ENCODE peak calls at places on chromosome 20, in four cellular contexts. N, W, F and O are unnamed samples.

GRCh38 chr20:62829231-62830230 is 12.7 kb downstream of the COL9A3 start:
- DNase-seq in N (no peak), W (no peak), F (no peak), O (no peak)

GRCh38 chr20:64035066-64035932 is 683 bp upstream of the C20orf204 start:
- DNase-seq in N (no peak), W (no peak), F (no peak), O (no peak)

GRCh38 chr20:44026932-44027685 is 112.5 kb downstream of the TOX2 start:
- DNase-seq in N (no peak), W (no peak), F (no peak), O (no peak)

GRCh38 chr20:19416627-19417026 is 204.2 kb downstream of the SLC24A3 start:
- DNase-seq in N (no peak), W (no peak), F (no peak), O (no peak)

GRCh38 chr20:4216142-4216735 is 200.9 kb upstream of the RNF24 start:
- DNase-seq in N (no peak), W (no peak), F (no peak), O (peak; percentile 37)

GRCh38 chr20:12395404-12396159 is 477.9 kb downstream of the BTBD3 start:
- DNase-seq in N (no peak), W (no peak), F (no peak), O (no peak)

GRCh38 chr20:4699957-4700356 is 21.8 kb upstream of the PRND start:
- DNase-seq in N (no peak), W (no peak), F (no peak), O (no peak)

GRCh38 chr20:33653900-33654596 is 8.1 kb upstream of the C20orf144 start:
- DNase-seq in N (no peak), W (peak; percentile 47), F (no peak), O (no peak)

GRCh38 chr20:56826306-56826970 is 197.3 kb downstream of the TFAP2C start:
- DNase-seq in N (no peak), W (no peak), F (no peak), O (peak; percentile 50)

GRCh38 chr20:62736407-62737071 is 27.9 kb downstream of the NTSR1 start:
- DNase-seq in N (no peak), W (no peak), F (no peak), O (no peak)

GRCh38 chr20:31670371-31671228 is 32.9 kb downstream of the COX4I2 start:
- DNase-seq in N (no peak), W (no peak), F (no peak), O (peak; percentile 79)

GRCh38 chr20:17661121-17661744 is 20.8 kb downstream of the RRBP1 start:
- DNase-seq in N (no peak), W (no peak), F (no peak), O (no peak)

GRCh38 chr20:58765795-58766194 is 73.2 kb downstream of the NPEPL1 start:
- DNase-seq in N (no peak), W (no peak), F (no peak), O (no peak)

GRCh38 chr20:11248691-11249178 is 574.9 kb upstream of the JAG1 start:
- DNase-seq in N (no peak), W (peak; percentile 15), F (no peak), O (no peak)

GRCh38 chr20:49187330-49188100 is 619 bp downstream of the STAU1 start:
- DNase-seq in N (no peak), W (no peak), F (no peak), O (peak; percentile 55)

GRCh38 chr20:38685853-38686473 is 38.3 kb upstream of the SLC32A1 start:
- DNase-seq in N (peak; percentile 34), W (peak; percentile 72), F (peak; percentile 49), O (peak; percentile 64)

GRCh38 chr20:54433653-54434052 is 41.7 kb upstream of the DOK5 start:
- DNase-seq in N (no peak), W (no peak), F (no peak), O (no peak)

GRCh38 chr20:58173091-58173490 is 55.4 kb downstream of the ANKRD60 start:
- DNase-seq in N (no peak), W (no peak), F (no peak), O (no peak)

GRCh38 chr20:2293971-2294370 is 1.8 kb upstream of the TGM3 start:
- DNase-seq in N (no peak), W (no peak), F (no peak), O (no peak)

GRCh38 chr20:32301719-32302506 is 24.5 kb downstream of the KIF3B start:
- DNase-seq in N (no peak), W (no peak), F (no peak), O (no peak)

GRCh38 chr20:20076297-20077065 is 24.1 kb downstream of the CFAP61 start:
- DNase-seq in N (no peak), W (no peak), F (peak; percentile 70), O (peak; percentile 54)

GRCh38 chr20:54856202-54856601 is 380.8 kb downstream of the DOK5 start:
- DNase-seq in N (no peak), W (no peak), F (no peak), O (no peak)

GRCh38 chr20:56839791-56840190 is 210.7 kb downstream of the TFAP2C start:
- DNase-seq in N (no peak), W (no peak), F (no peak), O (no peak)

GRCh38 chr20:64038579-64039292 is 2.8 kb downstream of the C20orf204 start:
- DNase-seq in N (peak; percentile 85), W (peak; percentile 49), F (peak; percentile 65), O (peak; percentile 89)

GRCh38 chr20:54043044-54043967 is 27.1 kb downstream of the BCAS1 start:
- DNase-seq in N (no peak), W (no peak), F (no peak), O (no peak)

GRCh38 chr20:57753332-57754164 is 43.7 kb upstream of the PMEPA1 start:
- DNase-seq in N (no peak), W (no peak), F (no peak), O (no peak)

GRCh38 chr20:5987383-5987782 is 36.9 kb downstream of the MCM8 start:
- DNase-seq in N (no peak), W (no peak), F (no peak), O (no peak)

GRCh38 chr20:967796-968742 is 34.0 kb downstream of the RSPO4 start:
- DNase-seq in N (no peak), W (peak; percentile 13), F (peak; percentile 56), O (no peak)

GRCh38 chr20:57911512-57912226 is 201.9 kb upstream of the PMEPA1 start:
- DNase-seq in N (no peak), W (no peak), F (no peak), O (no peak)

GRCh38 chr20:37907330-37907676 is 4.4 kb downstream of the VSTM2L start:
- DNase-seq in N (no peak), W (no peak), F (no peak), O (no peak)